ENCODE peak calls at places on chromosomes 1 and 21, in four cellular contexts. One of them, this sample, is unnamed.

GRCh38 chr1:227318852-227319607 is 738 bp upstream of the CDC42BPA start:
- DNase-seq in H1: peak
- DNase-seq in HepG2: peak
- DNase-seq in GM12878: no peak
- DNase-seq in this sample: peak

GRCh38 chr1:202210370-202210769 is 16.8 kb downstream of the LGR6 start:
- DNase-seq in H1: no peak
- DNase-seq in HepG2: no peak
- DNase-seq in GM12878: no peak
- DNase-seq in this sample: peak

GRCh38 chr1:212254853-212255363 is 30.3 kb upstream of the PPP2R5A start:
- DNase-seq in H1: no peak
- DNase-seq in HepG2: peak
- DNase-seq in GM12878: no peak
- DNase-seq in this sample: no peak

GRCh38 chr1:23984417-23985186 is 4.5 kb upstream of the SRSF10 start:
- DNase-seq in H1: no peak
- DNase-seq in HepG2: peak
- DNase-seq in GM12878: no peak
- DNase-seq in this sample: no peak

GRCh38 chr1:37038703-37039093 is 4.4 kb upstream of the GRIK3 start:
- DNase-seq in H1: no peak
- DNase-seq in HepG2: no peak
- DNase-seq in GM12878: no peak
- DNase-seq in this sample: no peak

GRCh38 chr1:3419415-3420204 is 34.9 kb upstream of the ARHGEF16 start:
- DNase-seq in H1: no peak
- DNase-seq in HepG2: no peak
- DNase-seq in GM12878: no peak
- DNase-seq in this sample: peak

GRCh38 chr1:117757668-117758067 is 151.8 kb downstream of the TENT5C start:
- DNase-seq in H1: no peak
- DNase-seq in HepG2: no peak
- DNase-seq in GM12878: no peak
- DNase-seq in this sample: no peak

GRCh38 chr1:153505576-153505975 is 30.2 kb downstream of the S100A6 start:
- DNase-seq in H1: no peak
- DNase-seq in HepG2: no peak
- DNase-seq in GM12878: no peak
- DNase-seq in this sample: no peak

GRCh38 chr1:47181955-47182680 is 7.7 kb downstream of the PDZK1IP1 start:
- DNase-seq in H1: no peak
- DNase-seq in HepG2: no peak
- DNase-seq in GM12878: no peak
- DNase-seq in this sample: no peak

GRCh38 chr1:1116701-1117468 is 996 bp upstream of the C1orf159 start:
- DNase-seq in H1: no peak
- DNase-seq in HepG2: no peak
- DNase-seq in GM12878: no peak
- DNase-seq in this sample: no peak

GRCh38 chr1:24390924-24391782 is 22.4 kb downstream of the STPG1 start:
- DNase-seq in H1: no peak
- DNase-seq in HepG2: peak
- DNase-seq in GM12878: no peak
- DNase-seq in this sample: peak

GRCh38 chr21:40686526-40686925 is 160.4 kb downstream of the DSCAM start:
- DNase-seq in H1: no peak
- DNase-seq in HepG2: no peak
- DNase-seq in GM12878: no peak
- DNase-seq in this sample: no peak

GRCh38 chr21:38688068-38688467 is 117.7 kb upstream of the ETS2 start:
- DNase-seq in H1: no peak
- DNase-seq in HepG2: no peak
- DNase-seq in GM12878: no peak
- DNase-seq in this sample: no peak

GRCh38 chr1:6378096-6378746 is 15.3 kb downstream of the ACOT7 start:
- DNase-seq in H1: no peak
- DNase-seq in HepG2: no peak
- DNase-seq in GM12878: no peak
- DNase-seq in this sample: peak
- TF ChIP-seq SUZ12 in H1: no peak
- TF ChIP-seq SUZ12 in HepG2: no peak
- TF ChIP-seq SUZ12 in GM12878: no peak
- TF ChIP-seq SUZ12 in this sample: no peak

DNA sequence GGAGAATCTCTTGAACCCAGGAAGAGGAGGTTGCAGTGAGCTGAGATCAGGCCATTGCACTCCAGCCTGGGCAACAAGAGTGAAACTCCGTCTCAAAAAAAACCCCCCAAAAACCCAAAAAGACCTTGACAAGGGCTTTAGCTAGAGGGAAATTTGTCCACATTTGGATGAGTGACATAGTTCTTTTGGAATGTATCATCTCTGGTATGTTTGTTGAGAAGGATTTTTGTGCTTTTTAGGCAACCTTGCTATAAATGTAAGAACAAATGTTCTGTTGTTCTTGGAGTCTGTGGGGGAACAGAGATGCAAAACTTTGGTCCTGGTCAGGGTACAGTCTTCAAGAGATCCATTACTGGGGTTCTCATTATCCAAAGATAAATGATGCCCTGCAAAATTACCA is 28.9 kb downstream of the INAVA start:
- DNase-seq in H1: no peak
- DNase-seq in HepG2: peak
- DNase-seq in GM12878: no peak
- DNase-seq in this sample: no peak
- TF ChIP-seq SP1 in H1: no peak
- TF ChIP-seq SP1 in HepG2: no peak
- TF ChIP-seq SP1 in GM12878: no peak
- TF ChIP-seq SP1 in this sample: no peak

DNA sequence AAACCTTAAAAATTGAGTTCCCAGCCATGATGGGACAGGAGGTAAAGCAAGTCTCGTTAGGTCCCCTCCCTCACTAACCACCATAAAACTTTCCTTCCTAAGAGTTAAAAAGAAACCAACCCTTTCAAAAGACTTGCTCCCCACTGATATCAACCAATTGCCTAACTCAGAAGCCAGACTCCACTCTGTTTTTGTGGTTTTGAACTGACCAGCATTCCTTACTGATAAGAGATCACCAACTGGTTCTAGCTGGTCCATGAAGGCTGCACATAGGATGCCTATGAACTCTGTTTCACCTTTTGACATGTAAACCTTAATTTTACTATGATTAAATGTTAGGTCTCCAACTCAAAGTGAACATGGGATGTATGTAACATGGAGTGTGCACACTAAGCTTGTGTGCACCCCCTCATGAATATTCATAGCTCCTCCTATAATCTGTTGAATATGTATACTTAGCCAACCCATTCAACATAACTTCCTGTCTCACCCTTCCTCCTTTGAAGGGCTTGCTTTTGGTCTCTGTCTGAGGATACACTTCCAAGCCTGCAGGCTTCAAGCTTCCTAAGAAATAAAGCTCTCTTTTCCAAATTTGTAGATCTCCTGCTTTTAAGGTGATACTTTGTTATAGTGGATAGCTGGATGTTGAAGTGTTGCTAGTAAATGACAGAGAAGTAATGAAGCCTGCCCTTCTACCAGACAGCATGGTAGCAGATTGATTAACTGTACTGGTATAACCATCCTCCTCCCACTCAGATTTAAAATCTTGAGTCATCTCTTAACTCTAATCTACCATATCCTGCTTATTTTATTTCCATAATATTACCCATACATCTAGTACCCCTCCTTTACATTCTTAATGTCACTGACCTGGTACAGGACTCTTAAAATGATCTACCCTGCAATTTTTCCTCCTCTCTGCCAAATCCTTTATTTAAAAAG is 95.6 kb downstream of the ZNF644 start:
- DNase-seq in H1: peak
- DNase-seq in HepG2: peak
- DNase-seq in GM12878: no peak
- DNase-seq in this sample: peak
- TF ChIP-seq SUZ12 in H1: no peak
- TF ChIP-seq SUZ12 in HepG2: no peak
- TF ChIP-seq SUZ12 in GM12878: no peak
- TF ChIP-seq SUZ12 in this sample: no peak

DNA sequence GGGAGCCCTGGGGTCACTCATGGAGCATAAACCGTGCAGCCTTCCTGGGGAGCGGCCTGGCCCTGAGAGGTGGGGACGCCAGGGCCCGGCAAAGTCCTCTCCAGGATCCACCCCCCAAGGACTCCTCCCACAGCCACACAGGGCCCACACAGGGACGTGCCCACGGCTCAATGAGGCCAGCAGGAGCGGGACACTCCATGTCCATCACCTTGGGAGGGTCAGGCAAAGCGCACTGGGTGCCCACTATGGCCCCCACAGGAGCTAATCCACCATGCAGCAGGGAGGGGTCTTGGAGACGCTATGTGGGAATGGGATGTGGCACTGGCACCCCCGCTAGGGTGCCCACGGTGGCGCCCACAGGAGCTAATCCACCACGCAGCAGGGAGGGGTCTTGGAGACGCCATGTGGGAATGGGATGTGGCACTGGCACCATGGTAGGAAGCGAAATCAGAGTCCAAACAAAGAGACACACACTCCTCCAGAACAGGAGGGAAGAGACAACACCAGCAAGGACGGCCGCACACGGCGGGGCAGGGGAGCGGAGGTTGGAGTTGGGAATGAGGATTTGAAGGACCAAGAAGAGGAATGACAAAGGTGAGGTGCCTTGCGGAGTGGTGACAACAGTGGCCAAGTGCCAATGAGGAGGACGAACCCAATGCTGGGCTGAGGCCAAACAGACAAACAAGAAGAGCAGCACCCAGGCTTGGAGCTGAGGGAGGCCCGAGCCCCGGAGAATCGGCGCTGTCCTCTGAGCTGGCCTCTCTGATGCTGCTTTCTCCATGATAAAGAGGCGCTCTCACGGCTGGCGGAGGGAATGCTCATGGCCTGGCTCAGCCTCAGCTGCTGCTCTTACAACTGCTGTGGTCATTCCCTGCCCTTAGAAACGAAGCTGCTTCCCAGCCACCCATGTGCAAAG is 18.1 kb upstream of the SLC19A1 start:
- DNase-seq in H1: no peak
- DNase-seq in HepG2: no peak
- DNase-seq in GM12878: no peak
- DNase-seq in this sample: no peak
- TF ChIP-seq SP1 in H1: no peak
- TF ChIP-seq SP1 in HepG2: no peak
- TF ChIP-seq SP1 in GM12878: no peak
- TF ChIP-seq SP1 in this sample: no peak

DNA sequence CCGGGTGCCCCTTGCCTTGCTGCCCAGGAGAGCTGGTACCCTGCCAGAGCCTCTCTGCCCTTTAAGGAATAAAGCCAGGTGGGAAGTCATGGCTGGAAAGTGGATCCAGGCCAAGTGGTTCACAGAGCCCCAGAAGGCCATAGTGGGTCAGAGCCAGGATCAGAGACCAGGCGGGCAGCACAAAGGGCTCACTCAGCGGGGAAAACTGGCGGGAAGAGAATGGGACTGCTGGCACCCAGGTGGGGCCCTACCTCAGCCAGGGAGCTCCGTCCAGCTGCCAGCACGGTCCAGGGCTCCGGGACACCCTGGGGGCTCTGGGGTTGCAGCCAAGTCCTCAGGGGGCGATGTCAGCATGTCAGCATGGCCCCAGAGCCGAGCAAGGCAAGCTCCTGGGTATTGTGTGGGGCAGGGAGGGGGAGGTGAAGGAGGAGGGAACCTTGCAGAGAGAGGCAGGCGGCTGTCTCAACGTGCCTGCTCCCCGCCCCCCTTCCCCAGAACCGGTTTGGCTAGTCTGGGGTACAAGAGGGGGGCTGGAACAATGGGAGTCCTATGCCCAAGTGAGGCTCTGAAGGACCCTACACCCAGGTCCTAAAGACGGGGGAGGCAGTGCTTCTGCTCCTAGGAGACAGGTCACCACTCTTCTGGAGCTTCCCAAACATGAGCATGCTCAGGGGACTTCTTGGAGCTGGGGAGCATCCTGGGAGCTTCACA is at the start of gene ARHGEF19:
- DNase-seq in H1: peak
- DNase-seq in HepG2: no peak
- DNase-seq in GM12878: no peak
- DNase-seq in this sample: no peak
- TF ChIP-seq SUZ12 in H1: no peak
- TF ChIP-seq SUZ12 in HepG2: no peak
- TF ChIP-seq SUZ12 in GM12878: no peak
- TF ChIP-seq SUZ12 in this sample: no peak